ENCODE peak calls at places on chromosomes 11 and 22, in five cellular contexts. One of them, this sample, is unnamed.

GRCh38 chr11:12287009-12287373 is 90.4 kb upstream of the PARVA start:
- DNase-seq in gastrocnemius medialis: no peak
- DNase-seq in ovary: peak
- DNase-seq in heart left ventricle: peak
- DNase-seq in HCT116: peak
- DNase-seq in this sample: no peak

GRCh38 chr11:14101388-14101787 is 138.9 kb downstream of the SPON1 start:
- DNase-seq in gastrocnemius medialis: no peak
- DNase-seq in ovary: no peak
- DNase-seq in heart left ventricle: no peak
- DNase-seq in HCT116: no peak
- DNase-seq in this sample: no peak

GRCh38 chr22:45534339-45535192 is 31.9 kb downstream of the FBLN1 start:
- DNase-seq in gastrocnemius medialis: no peak
- DNase-seq in ovary: peak
- DNase-seq in heart left ventricle: no peak
- DNase-seq in HCT116: no peak
- DNase-seq in this sample: no peak

GRCh38 chr11:81496566-81496965 is 1237.1 kb downstream of the FAM181B start:
- DNase-seq in gastrocnemius medialis: no peak
- DNase-seq in ovary: no peak
- DNase-seq in heart left ventricle: no peak
- DNase-seq in HCT116: no peak
- DNase-seq in this sample: no peak

GRCh38 chr11:71342116-71342515 is 89.7 kb upstream of the SHANK2 start:
- DNase-seq in gastrocnemius medialis: no peak
- DNase-seq in ovary: no peak
- DNase-seq in heart left ventricle: no peak
- DNase-seq in HCT116: no peak
- DNase-seq in this sample: no peak

GRCh38 chr22:39601180-39601535 is 30.6 kb downstream of the CACNA1I start:
- DNase-seq in gastrocnemius medialis: no peak
- DNase-seq in ovary: no peak
- DNase-seq in heart left ventricle: no peak
- DNase-seq in HCT116: no peak
- DNase-seq in this sample: no peak

GRCh38 chr22:29503811-29504372 is 23.9 kb downstream of the NEFH start:
- DNase-seq in gastrocnemius medialis: peak
- DNase-seq in ovary: peak
- DNase-seq in heart left ventricle: peak
- DNase-seq in HCT116: no peak
- DNase-seq in this sample: no peak

GRCh38 chr11:9490376-9490775 is 29.6 kb downstream of the ZNF143 start:
- DNase-seq in gastrocnemius medialis: no peak
- DNase-seq in ovary: no peak
- DNase-seq in heart left ventricle: no peak
- DNase-seq in HCT116: no peak
- DNase-seq in this sample: no peak

GRCh38 chr22:36373258-36373579 is 14.5 kb downstream of the MYH9 start:
- DNase-seq in gastrocnemius medialis: no peak
- DNase-seq in ovary: no peak
- DNase-seq in heart left ventricle: peak
- DNase-seq in HCT116: no peak
- DNase-seq in this sample: no peak

GRCh38 chr11:61133145-61133544 is 28.1 kb downstream of the VPS37C start:
- DNase-seq in gastrocnemius medialis: no peak
- DNase-seq in ovary: no peak
- DNase-seq in heart left ventricle: no peak
- DNase-seq in HCT116: no peak
- DNase-seq in this sample: no peak

GRCh38 chr11:34890089-34890488 is 26.1 kb downstream of the APIP start:
- DNase-seq in gastrocnemius medialis: no peak
- DNase-seq in ovary: no peak
- DNase-seq in heart left ventricle: no peak
- DNase-seq in HCT116: no peak
- DNase-seq in this sample: no peak

GRCh38 chr11:504053-504993 is 2.7 kb downstream of the RNH1 start:
- DNase-seq in gastrocnemius medialis: no peak
- DNase-seq in ovary: peak
- DNase-seq in heart left ventricle: no peak
- DNase-seq in HCT116: no peak
- DNase-seq in this sample: no peak

GRCh38 chr11:121722431-121723256 is 269.9 kb upstream of the SORL1-AS1 start:
- DNase-seq in gastrocnemius medialis: peak
- DNase-seq in ovary: peak
- DNase-seq in heart left ventricle: peak
- DNase-seq in HCT116: no peak
- DNase-seq in this sample: no peak

GRCh38 chr11:93857413-93858185 is 7.2 kb upstream of the VSTM5 start:
- DNase-seq in gastrocnemius medialis: no peak
- DNase-seq in ovary: no peak
- DNase-seq in heart left ventricle: no peak
- DNase-seq in HCT116: no peak
- DNase-seq in this sample: no peak

GRCh38 chr11:14702760-14703159 is 59.2 kb downstream of the PDE3B start:
- DNase-seq in gastrocnemius medialis: no peak
- DNase-seq in ovary: no peak
- DNase-seq in heart left ventricle: no peak
- DNase-seq in HCT116: no peak
- DNase-seq in this sample: no peak

GRCh38 chr11:70545626-70545945 is 147.3 kb downstream of the CTTN start:
- DNase-seq in gastrocnemius medialis: no peak
- DNase-seq in ovary: no peak
- DNase-seq in heart left ventricle: no peak
- DNase-seq in HCT116: no peak
- DNase-seq in this sample: no peak

GRCh38 chr11:15557831-15558230 is 443.1 kb downstream of the INSC start:
- DNase-seq in gastrocnemius medialis: no peak
- DNase-seq in ovary: no peak
- DNase-seq in heart left ventricle: no peak
- DNase-seq in HCT116: no peak
- DNase-seq in this sample: no peak

GRCh38 chr22:27879923-27880322 is 39.1 kb downstream of the PITPNB start:
- DNase-seq in gastrocnemius medialis: no peak
- DNase-seq in ovary: no peak
- DNase-seq in heart left ventricle: no peak
- DNase-seq in HCT116: peak
- DNase-seq in this sample: no peak

GRCh38 chr11:62555464-62556092 is 9.0 kb upstream of the AHNAK start:
- DNase-seq in gastrocnemius medialis: no peak
- DNase-seq in ovary: no peak
- DNase-seq in heart left ventricle: no peak
- DNase-seq in HCT116: no peak
- DNase-seq in this sample: no peak

DNA sequence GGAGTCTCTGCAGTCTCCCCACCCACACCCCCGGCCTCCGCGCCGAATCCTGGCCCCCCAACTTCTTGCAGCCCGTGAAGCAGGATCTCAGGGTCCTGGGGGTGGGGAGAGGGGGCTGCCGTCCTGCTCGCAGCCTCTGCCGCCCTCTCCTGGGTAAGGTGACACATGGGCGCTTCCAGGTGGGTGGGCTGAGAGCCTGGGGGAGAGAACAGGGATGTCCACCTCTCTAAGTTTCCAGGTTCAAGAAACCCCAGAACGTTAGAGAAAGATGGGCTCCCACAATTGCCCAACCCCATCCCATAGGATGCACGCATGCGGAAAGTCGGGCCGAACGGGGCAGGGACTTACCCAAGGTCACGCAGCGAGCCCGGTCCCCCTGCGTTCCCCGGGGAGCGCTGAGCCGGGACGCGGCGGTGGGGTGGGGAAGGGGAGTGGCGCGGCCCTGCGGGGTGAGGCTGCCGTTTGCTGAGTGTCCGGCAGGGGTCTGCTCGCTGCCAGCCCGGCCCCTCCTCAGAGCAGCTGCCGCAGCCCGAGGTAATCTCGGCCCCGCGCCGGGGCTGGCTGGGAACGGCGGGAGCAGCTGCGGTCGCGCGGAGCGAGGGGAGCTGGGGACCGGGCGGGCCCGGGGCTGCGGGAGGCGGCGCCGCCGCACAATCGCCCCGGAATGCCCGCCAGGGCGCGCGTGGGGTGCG is 705 bp upstream of the CAPN1 start:
- DNase-seq in gastrocnemius medialis: peak
- DNase-seq in ovary: peak
- DNase-seq in heart left ventricle: peak
- DNase-seq in HCT116: peak
- DNase-seq in this sample: no peak
- TF ChIP-seq CTCF in gastrocnemius medialis: peak
- TF ChIP-seq CTCF in ovary: peak
- TF ChIP-seq CTCF in heart left ventricle: peak
- TF ChIP-seq CTCF in HCT116: peak
- TF ChIP-seq CTCF in this sample: peak

DNA sequence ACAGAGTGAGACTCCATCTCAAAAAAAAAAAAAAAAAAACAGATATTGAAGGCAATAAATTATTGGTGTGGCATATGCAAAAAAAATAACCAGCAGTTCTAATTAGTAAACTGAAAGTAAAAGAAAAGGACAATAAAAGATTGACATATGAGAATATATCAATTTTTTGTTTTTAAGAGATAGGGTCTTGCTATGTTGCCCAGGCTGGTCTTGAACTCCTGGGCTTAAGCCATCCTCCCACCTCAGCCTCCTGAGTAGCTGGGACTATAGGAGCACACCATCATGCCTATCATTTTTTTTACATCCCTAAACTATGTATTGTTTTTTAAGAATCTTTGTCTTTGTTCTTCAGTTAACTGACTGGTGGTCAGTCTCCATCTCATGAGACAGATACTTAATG is 31.5 kb downstream of the PACSIN2 start:
- DNase-seq in gastrocnemius medialis: no peak
- DNase-seq in ovary: no peak
- DNase-seq in heart left ventricle: no peak
- DNase-seq in HCT116: no peak
- DNase-seq in this sample: no peak
- TF ChIP-seq CTCF in gastrocnemius medialis: no peak
- TF ChIP-seq CTCF in ovary: no peak
- TF ChIP-seq CTCF in heart left ventricle: no peak
- TF ChIP-seq CTCF in HCT116: no peak
- TF ChIP-seq CTCF in this sample: no peak

DNA sequence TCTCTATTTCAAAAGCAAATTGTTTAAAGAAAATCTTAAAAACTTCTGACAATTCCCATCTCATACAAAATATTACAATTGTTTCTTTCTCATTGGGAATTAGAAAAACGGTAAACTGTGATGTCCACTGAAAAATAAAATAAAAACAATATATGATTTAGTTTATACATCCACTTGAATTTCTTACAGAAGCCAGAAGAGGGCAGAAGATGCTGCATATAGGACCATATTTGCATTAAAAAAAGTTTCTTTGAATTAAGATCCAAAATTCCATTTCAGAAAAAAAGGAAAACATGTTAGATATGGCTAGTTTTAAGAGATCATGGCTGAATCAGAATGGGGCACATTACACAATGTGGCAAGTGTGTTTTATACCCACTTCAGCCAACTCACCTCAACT is 39.3 kb upstream of the LRRC4C start:
- DNase-seq in gastrocnemius medialis: no peak
- DNase-seq in ovary: no peak
- DNase-seq in heart left ventricle: no peak
- DNase-seq in HCT116: no peak
- DNase-seq in this sample: no peak
- TF ChIP-seq CTCF in gastrocnemius medialis: no peak
- TF ChIP-seq CTCF in ovary: no peak
- TF ChIP-seq CTCF in heart left ventricle: peak
- TF ChIP-seq CTCF in HCT116: peak
- TF ChIP-seq CTCF in this sample: peak

GRCh38 chr11:127471662-127472061 is 471.1 kb upstream of the KIRREL3 start:
- DNase-seq in gastrocnemius medialis: no peak
- DNase-seq in ovary: no peak
- DNase-seq in heart left ventricle: no peak
- DNase-seq in HCT116: no peak
- DNase-seq in this sample: no peak
- TF ChIP-seq CTCF in gastrocnemius medialis: no peak
- TF ChIP-seq CTCF in ovary: no peak
- TF ChIP-seq CTCF in heart left ventricle: no peak
- TF ChIP-seq CTCF in HCT116: peak
- TF ChIP-seq CTCF in this sample: no peak